ENCODE peak calls at places on chromosomes 3 and 15, in ten cellular contexts. P, S, B, K, J, Z, M, D, C and A are unnamed samples.

GRCh38 chr15:40958146-40958545 is 4.9 kb downstream of the CHAC1 start:
- DNase-seq in C (no peak), B (no peak), Z (no peak), M (no peak), P (no peak), K (no peak), J (peak), D (no peak), S (no peak), A (no peak)

GRCh38 chr3:52002768-52003167 is 7.1 kb upstream of the RPL29 start:
- DNase-seq in B (no peak), P (no peak), D (no peak), M (no peak), C (no peak), S (no peak), Z (no peak), J (no peak), K (no peak), A (no peak)

GRCh38 chr3:113898892-113899291 is 48.9 kb upstream of the ZDHHC23 start:
- DNase-seq in S (no peak), B (no peak), P (no peak), D (no peak), C (no peak), J (no peak), Z (no peak), K (no peak), M (peak), A (no peak)

GRCh38 chr3:158769519-158770253 is 32.2 kb upstream of the MFSD1 start:
- DNase-seq in D (no peak), C (no peak), M (peak), S (no peak), B (no peak), J (no peak), P (no peak), Z (no peak), K (no peak), A (no peak)

GRCh38 chr3:133896002-133896761 is 500 bp upstream of the RAB6B start:
- DNase-seq in M (peak), S (no peak), C (no peak), Z (peak), J (no peak), P (peak), B (no peak), K (no peak), D (no peak), A (no peak)

GRCh38 chr3:53643757-53644156 is 149.3 kb downstream of the CACNA1D start:
- DNase-seq in D (no peak), K (no peak), B (no peak), S (no peak), J (no peak), P (no peak), C (no peak), Z (no peak), M (no peak), A (no peak)

GRCh38 chr15:64527263-64527984 is 67.0 kb downstream of the ZNF609 start:
- DNase-seq in P (no peak), S (no peak), C (no peak), M (peak), D (no peak), J (no peak), K (no peak), Z (no peak), B (no peak), A (peak)

GRCh38 chr15:58793862-58794261 is 22.8 kb downstream of the MINDY2 start:
- DNase-seq in P (no peak), K (no peak), M (peak), Z (no peak), D (no peak), S (peak), B (no peak), J (no peak), C (no peak), A (no peak)

GRCh38 chr15:27017168-27017809 is 46.3 kb downstream of the GABRG3 start:
- DNase-seq in M (peak), Z (peak), C (peak), B (peak), K (peak), P (peak), D (no peak), S (no peak), J (no peak), A (peak)

GRCh38 chr3:131350506-131350905 is 31.1 kb upstream of the NUDT16 start:
- DNase-seq in P (no peak), B (no peak), C (no peak), S (no peak), D (no peak), M (peak), K (no peak), Z (no peak), J (no peak), A (peak)

GRCh38 chr3:192831111-192831644 is 86.5 kb downstream of the MB21D2 start:
- DNase-seq in C (no peak), M (peak), J (no peak), Z (no peak), P (no peak), K (no peak), D (peak), B (no peak), S (no peak), A (peak)

GRCh38 chr3:29314727-29315088 is 33.8 kb downstream of the RBMS3 start:
- DNase-seq in D (no peak), M (no peak), B (no peak), C (no peak), Z (no peak), K (no peak), P (no peak), J (no peak), S (no peak), A (no peak)

GRCh38 chr3:106206165-106206564 is 337.4 kb upstream of the CBLB start:
- DNase-seq in M (peak), D (no peak), K (no peak), B (peak), C (no peak), Z (no peak), J (no peak), S (no peak), P (no peak), A (no peak)

GRCh38 chr15:67809866-67810265 is 15.4 kb upstream of the SKOR1 start:
- DNase-seq in Z (no peak), M (no peak), J (no peak), D (no peak), C (no peak), S (no peak), K (no peak), B (no peak), P (no peak), A (no peak)

GRCh38 chr3:149511040-149511626 is 36.6 kb downstream of the TM4SF4 start:
- DNase-seq in D (no peak), C (no peak), B (no peak), K (no peak), P (no peak), S (no peak), J (no peak), Z (no peak), M (no peak), A (no peak)

GRCh38 chr3:17740703-17741102 is 1.7 kb downstream of the TBC1D5 start:
- DNase-seq in D (no peak), S (no peak), Z (peak), B (no peak), M (peak), P (no peak), J (no peak), K (no peak), C (peak), A (peak)

GRCh38 chr3:124885466-124886167 is 1.5 kb downstream of the ITGB5 start:
- DNase-seq in P (no peak), J (no peak), Z (peak), S (no peak), B (peak), M (peak), K (no peak), C (no peak), D (no peak), A (no peak)

GRCh38 chr3:44862221-44862637 is 517 bp downstream of the TMEM42 start:
- DNase-seq in K (no peak), C (no peak), P (no peak), Z (no peak), J (no peak), B (peak), D (no peak), S (no peak), M (peak), A (no peak)

GRCh38 chr15:98896802-98897732 is 110.5 kb downstream of the PGPEP1L start:
- DNase-seq in P (peak), S (no peak), B (no peak), M (peak), J (no peak), D (no peak), K (no peak), Z (no peak), C (peak), A (peak)

GRCh38 chr3:166829896-166830295 is 550.2 kb downstream of the ZBBX start:
- DNase-seq in B (no peak), Z (no peak), J (no peak), D (no peak), K (no peak), M (no peak), S (no peak), C (no peak), P (no peak), A (no peak)

GRCh38 chr3:111811811-111812210 is 47.3 kb upstream of the PHLDB2 start:
- DNase-seq in K (no peak), M (no peak), D (no peak), P (no peak), Z (no peak), C (no peak), J (no peak), B (no peak), S (no peak), A (no peak)

GRCh38 chr3:8319935-8320634 is 181.5 kb upstream of the LMCD1 start:
- DNase-seq in M (peak), Z (no peak), C (no peak), K (no peak), P (no peak), B (no peak), S (no peak), J (no peak), D (no peak), A (peak)

GRCh38 chr3:104396974-104397669 is 969.6 kb upstream of the ALCAM start:
- DNase-seq in J (no peak), D (no peak), S (no peak), B (peak), P (no peak), C (no peak), M (peak), K (no peak), Z (no peak), A (no peak)

GRCh38 chr15:70636540-70637165 is 126.7 kb downstream of the UACA start:
- DNase-seq in D (no peak), B (peak), J (no peak), P (no peak), M (peak), C (no peak), S (no peak), Z (no peak), K (no peak), A (no peak)

GRCh38 chr3:10742031-10742671 is 73.9 kb upstream of the SLC6A11 start:
- DNase-seq in M (no peak), K (no peak), D (no peak), B (no peak), J (no peak), S (no peak), C (no peak), P (no peak), Z (no peak), A (no peak)

GRCh38 chr15:34620814-34621213 is 37.4 kb upstream of the GOLGA8B start:
- DNase-seq in M (no peak), P (no peak), Z (no peak), S (no peak), B (no peak), J (no peak), K (no peak), C (no peak), D (no peak), A (no peak)

GRCh38 chr3:30996467-30996866 is 102.0 kb upstream of the GADL1 start:
- DNase-seq in C (no peak), Z (no peak), S (no peak), M (no peak), D (no peak), P (no peak), B (no peak), J (no peak), K (no peak), A (no peak)

GRCh38 chr3:60207833-60208367 is 1043.4 kb downstream of the FHIT start:
- DNase-seq in B (no peak), Z (no peak), J (no peak), P (no peak), D (no peak), C (no peak), S (no peak), M (no peak), K (no peak), A (no peak)

GRCh38 chr3:49469876-49470713 is at the start of gene DAG1:
- DNase-seq in B (peak), M (peak), D (peak), J (peak), P (peak), C (no peak), Z (peak), K (peak), S (peak), A (peak)